ENCODE peak calls at places on chromosomes 4 and X, in seven cellular contexts. I, U, J, S, A, Z and K are unnamed samples.
A peak's percentile ranks its signal among the peaks of the same experiment; 100 is the strongest.

GRCh38 chrX:9874483-9874882 is 88.3 kb downstream of the SHROOM2 start:
- DNase-seq in S (no peak), U (no peak), J (no peak), A (no peak), I (no peak), Z (no peak), K (no peak)

GRCh38 chr4:4302416-4302815 is 12.4 kb downstream of the ZBTB49 start:
- DNase-seq in J (no peak), I (no peak), U (no peak), Z (no peak), S (no peak), A (no peak), K (no peak)

GRCh38 chr4:118335316-118335715 is 17.5 kb downstream of the PRSS12 start:
- DNase-seq in A (no peak), S (no peak), I (no peak), U (no peak), J (no peak), Z (no peak), K (no peak)

GRCh38 chrX:17535229-17535628 is 160.2 kb downstream of the NHS start:
- DNase-seq in U (peak; percentile 24), S (no peak), A (peak; percentile 57), J (no peak), I (no peak), Z (no peak), K (peak; percentile 2)

GRCh38 chr4:24895461-24895860 is 17.4 kb downstream of the CCDC149 start:
- DNase-seq in S (no peak), A (no peak), J (no peak), I (no peak), Z (no peak), U (no peak), K (no peak)

GRCh38 chr4:3231431-3231980 is 17.5 kb upstream of the MSANTD1 start:
- DNase-seq in I (no peak), A (no peak), J (no peak), Z (no peak), U (no peak), S (no peak), K (no peak)

GRCh38 chr4:123603165-123603564 is 206.6 kb downstream of the SPRY1 start:
- DNase-seq in Z (no peak), J (peak; percentile 29), S (no peak), A (peak; percentile 50), I (no peak), U (no peak), K (no peak)

GRCh38 chrX:35025820-35026219 is 83.2 kb downstream of the FAM47B start:
- DNase-seq in A (no peak), I (no peak), Z (no peak), J (no peak), U (no peak), S (no peak), K (no peak)

GRCh38 chr4:101102114-101102752 is 245.1 kb downstream of the PPP3CA start:
- DNase-seq in J (peak; percentile 95), S (peak; percentile 35), Z (peak; percentile 62), U (no peak), A (peak; percentile 90), I (no peak), K (no peak)

GRCh38 chr4:155578726-155579385 is 87.8 kb upstream of the GUCY1A1 start:
- DNase-seq in A (peak; percentile 44), Z (no peak), I (no peak), J (peak; percentile 59), U (no peak), S (no peak), K (no peak)

GRCh38 chrX:53990201-53990600 is 54.1 kb downstream of the PHF8 start:
- DNase-seq in A (no peak), Z (no peak), J (no peak), S (no peak), I (no peak), U (no peak), K (no peak)

GRCh38 chrX:1725472-1725871 is 110.6 kb downstream of the ASMT start:
- DNase-seq in U (no peak), J (no peak), A (no peak), S (no peak), Z (no peak), I (no peak), K (no peak)

GRCh38 chrX:19204623-19205022 is 82.4 kb upstream of the ADGRG2 start:
- DNase-seq in J (no peak), S (no peak), U (no peak), A (no peak), I (no peak), Z (no peak), K (no peak)

GRCh38 chrX:139304471-139304870 is 226.1 kb upstream of the F9 start:
- DNase-seq in J (peak; percentile 3), I (no peak), S (no peak), Z (no peak), A (no peak), U (no peak), K (no peak)

GRCh38 chr4:43331226-43332078 is 438.9 kb downstream of the GRXCR1 start:
- DNase-seq in Z (no peak), J (peak; percentile 72), S (no peak), U (no peak), I (no peak), A (peak; percentile 66), K (no peak)

GRCh38 chr4:153181293-153182080 is 22.8 kb upstream of the TRIM2 start:
- DNase-seq in I (no peak), A (no peak), Z (no peak), S (no peak), J (no peak), U (no peak), K (no peak)

GRCh38 chrX:149759824-149760223 is 14.0 kb upstream of the HSFX1 start:
- DNase-seq in A (no peak), U (no peak), S (no peak), I (no peak), J (no peak), Z (no peak), K (no peak)

GRCh38 chrX:38066934-38067333 is 60.6 kb downstream of the SYTL5 start:
- DNase-seq in A (no peak), S (no peak), U (no peak), I (no peak), J (no peak), Z (no peak), K (no peak)